ENCODE peak calls at places on chromosomes 2 and 18, in eight cellular contexts. One of them, this sample, is unnamed.

GRCh38 chr2:113873867-113874266 is 16.0 kb upstream of the ACTR3 start:
- DNase-seq in upper lobe of left lung: no peak
- DNase-seq in CD8-positive, alpha-beta memory T cell: no peak
- DNase-seq in CD4-positive, alpha-beta memory T cell: no peak
- DNase-seq in pancreas: no peak
- DNase-seq in psoas muscle: no peak
- DNase-seq in uterus: no peak
- DNase-seq in SJSA1: no peak
- DNase-seq in this sample: no peak

GRCh38 chr2:156800781-156801366 is 364.7 kb downstream of the GPD2 start:
- DNase-seq in upper lobe of left lung: no peak
- DNase-seq in CD8-positive, alpha-beta memory T cell: no peak
- DNase-seq in CD4-positive, alpha-beta memory T cell: no peak
- DNase-seq in pancreas: no peak
- DNase-seq in psoas muscle: no peak
- DNase-seq in uterus: no peak
- DNase-seq in SJSA1: no peak
- DNase-seq in this sample: no peak

GRCh38 chr2:105078906-105079305 is 41.0 kb downstream of the MRPS9 start:
- DNase-seq in upper lobe of left lung: no peak
- DNase-seq in CD8-positive, alpha-beta memory T cell: no peak
- DNase-seq in CD4-positive, alpha-beta memory T cell: no peak
- DNase-seq in pancreas: no peak
- DNase-seq in psoas muscle: no peak
- DNase-seq in uterus: no peak
- DNase-seq in SJSA1: no peak
- DNase-seq in this sample: no peak

GRCh38 chr2:79952561-79952960 is 352.0 kb downstream of the LRRTM1 start:
- DNase-seq in upper lobe of left lung: no peak
- DNase-seq in CD8-positive, alpha-beta memory T cell: no peak
- DNase-seq in CD4-positive, alpha-beta memory T cell: no peak
- DNase-seq in pancreas: no peak
- DNase-seq in psoas muscle: no peak
- DNase-seq in uterus: no peak
- DNase-seq in SJSA1: no peak
- DNase-seq in this sample: no peak

GRCh38 chr18:14179306-14179705 is 47.1 kb upstream of the ZNF519 start:
- DNase-seq in upper lobe of left lung: no peak
- DNase-seq in CD8-positive, alpha-beta memory T cell: no peak
- DNase-seq in CD4-positive, alpha-beta memory T cell: no peak
- DNase-seq in pancreas: no peak
- DNase-seq in psoas muscle: no peak
- DNase-seq in uterus: no peak
- DNase-seq in SJSA1: no peak
- DNase-seq in this sample: no peak

GRCh38 chr2:52976132-52976949 is 791.3 kb upstream of the CHAC2 start:
- DNase-seq in upper lobe of left lung: no peak
- DNase-seq in CD8-positive, alpha-beta memory T cell: no peak
- DNase-seq in CD4-positive, alpha-beta memory T cell: no peak
- DNase-seq in pancreas: peak; percentile 16
- DNase-seq in psoas muscle: no peak
- DNase-seq in uterus: no peak
- DNase-seq in SJSA1: peak; percentile 7
- DNase-seq in this sample: no peak

GRCh38 chr2:50746526-50746925 is 285.4 kb downstream of the NRXN1 start:
- DNase-seq in upper lobe of left lung: no peak
- DNase-seq in CD8-positive, alpha-beta memory T cell: no peak
- DNase-seq in CD4-positive, alpha-beta memory T cell: no peak
- DNase-seq in pancreas: peak; percentile 15
- DNase-seq in psoas muscle: no peak
- DNase-seq in uterus: no peak
- DNase-seq in SJSA1: peak; percentile 1
- DNase-seq in this sample: no peak

GRCh38 chr18:76620326-76620813 is 125.3 kb upstream of the ZNF516 start:
- DNase-seq in upper lobe of left lung: peak; percentile 86
- DNase-seq in CD8-positive, alpha-beta memory T cell: no peak
- DNase-seq in CD4-positive, alpha-beta memory T cell: no peak
- DNase-seq in pancreas: peak; percentile 26
- DNase-seq in psoas muscle: peak; percentile 76
- DNase-seq in uterus: peak; percentile 85
- DNase-seq in SJSA1: peak; percentile 20
- DNase-seq in this sample: peak; percentile 19

GRCh38 chr2:190859347-190860297 is 21.0 kb upstream of the GLS start:
- DNase-seq in upper lobe of left lung: no peak
- DNase-seq in CD8-positive, alpha-beta memory T cell: no peak
- DNase-seq in CD4-positive, alpha-beta memory T cell: no peak
- DNase-seq in pancreas: no peak
- DNase-seq in psoas muscle: no peak
- DNase-seq in uterus: no peak
- DNase-seq in SJSA1: peak; percentile 73
- DNase-seq in this sample: no peak

GRCh38 chr2:28544069-28544346 is 48.1 kb downstream of the PLB1 start:
- DNase-seq in upper lobe of left lung: no peak
- DNase-seq in CD8-positive, alpha-beta memory T cell: no peak
- DNase-seq in CD4-positive, alpha-beta memory T cell: no peak
- DNase-seq in pancreas: no peak
- DNase-seq in psoas muscle: no peak
- DNase-seq in uterus: no peak
- DNase-seq in SJSA1: no peak
- DNase-seq in this sample: no peak

GRCh38 chr2:60603533-60604190 is 50.2 kb upstream of the BCL11A start:
- DNase-seq in upper lobe of left lung: no peak
- DNase-seq in CD8-positive, alpha-beta memory T cell: no peak
- DNase-seq in CD4-positive, alpha-beta memory T cell: no peak
- DNase-seq in pancreas: no peak
- DNase-seq in psoas muscle: no peak
- DNase-seq in uterus: no peak
- DNase-seq in SJSA1: no peak
- DNase-seq in this sample: no peak

GRCh38 chr2:86520153-86520552 is 43.1 kb downstream of the CHMP3 start:
- DNase-seq in upper lobe of left lung: no peak
- DNase-seq in CD8-positive, alpha-beta memory T cell: no peak
- DNase-seq in CD4-positive, alpha-beta memory T cell: no peak
- DNase-seq in pancreas: no peak
- DNase-seq in psoas muscle: no peak
- DNase-seq in uterus: no peak
- DNase-seq in SJSA1: no peak
- DNase-seq in this sample: no peak

GRCh38 chr2:2045191-2045590 is 285.9 kb downstream of the MYT1L start:
- DNase-seq in upper lobe of left lung: no peak
- DNase-seq in CD8-positive, alpha-beta memory T cell: no peak
- DNase-seq in CD4-positive, alpha-beta memory T cell: no peak
- DNase-seq in pancreas: no peak
- DNase-seq in psoas muscle: no peak
- DNase-seq in uterus: no peak
- DNase-seq in SJSA1: no peak
- DNase-seq in this sample: no peak

GRCh38 chr2:122236152-122236892 is 480.9 kb downstream of the TSN start:
- DNase-seq in upper lobe of left lung: no peak
- DNase-seq in CD8-positive, alpha-beta memory T cell: no peak
- DNase-seq in CD4-positive, alpha-beta memory T cell: no peak
- DNase-seq in pancreas: peak; percentile 62
- DNase-seq in psoas muscle: peak; percentile 19
- DNase-seq in uterus: no peak
- DNase-seq in SJSA1: no peak
- DNase-seq in this sample: no peak

GRCh38 chr2:62207480-62207879 is 11.6 kb downstream of the B3GNT2 start:
- DNase-seq in upper lobe of left lung: no peak
- DNase-seq in CD8-positive, alpha-beta memory T cell: no peak
- DNase-seq in CD4-positive, alpha-beta memory T cell: no peak
- DNase-seq in pancreas: no peak
- DNase-seq in psoas muscle: no peak
- DNase-seq in uterus: no peak
- DNase-seq in SJSA1: no peak
- DNase-seq in this sample: no peak

GRCh38 chr18:332721-333513 is 65.1 kb upstream of the THOC1 start:
- DNase-seq in upper lobe of left lung: no peak
- DNase-seq in CD8-positive, alpha-beta memory T cell: no peak
- DNase-seq in CD4-positive, alpha-beta memory T cell: no peak
- DNase-seq in pancreas: peak; percentile 14
- DNase-seq in psoas muscle: peak; percentile 50
- DNase-seq in uterus: no peak
- DNase-seq in SJSA1: no peak
- DNase-seq in this sample: no peak

GRCh38 chr18:332007-332406 is 64.2 kb upstream of the THOC1 start:
- DNase-seq in upper lobe of left lung: peak; percentile 61
- DNase-seq in CD8-positive, alpha-beta memory T cell: no peak
- DNase-seq in CD4-positive, alpha-beta memory T cell: no peak
- DNase-seq in pancreas: no peak
- DNase-seq in psoas muscle: peak; percentile 28
- DNase-seq in uterus: no peak
- DNase-seq in SJSA1: no peak
- DNase-seq in this sample: no peak

GRCh38 chr18:326846-327245 is 59.0 kb upstream of the THOC1 start:
- DNase-seq in upper lobe of left lung: no peak
- DNase-seq in CD8-positive, alpha-beta memory T cell: no peak
- DNase-seq in CD4-positive, alpha-beta memory T cell: no peak
- DNase-seq in pancreas: no peak
- DNase-seq in psoas muscle: no peak
- DNase-seq in uterus: no peak
- DNase-seq in SJSA1: no peak
- DNase-seq in this sample: no peak

GRCh38 chr18:331231-331771 is 63.5 kb upstream of the THOC1 start:
- DNase-seq in upper lobe of left lung: peak; percentile 30
- DNase-seq in CD8-positive, alpha-beta memory T cell: no peak
- DNase-seq in CD4-positive, alpha-beta memory T cell: no peak
- DNase-seq in pancreas: no peak
- DNase-seq in psoas muscle: no peak
- DNase-seq in uterus: peak; percentile 37
- DNase-seq in SJSA1: no peak
- DNase-seq in this sample: no peak

GRCh38 chr18:328928-329327 is 61.1 kb upstream of the THOC1 start:
- DNase-seq in upper lobe of left lung: no peak
- DNase-seq in CD8-positive, alpha-beta memory T cell: no peak
- DNase-seq in CD4-positive, alpha-beta memory T cell: no peak
- DNase-seq in pancreas: no peak
- DNase-seq in psoas muscle: no peak
- DNase-seq in uterus: no peak
- DNase-seq in SJSA1: no peak
- DNase-seq in this sample: no peak
- H3K4me3 ChIP-seq in upper lobe of left lung: no peak overlapping the region
- H3K4me3 ChIP-seq in CD8-positive, alpha-beta memory T cell: no peak overlapping the region
- H3K4me3 ChIP-seq in CD4-positive, alpha-beta memory T cell: no peak overlapping the region
- H3K4me3 ChIP-seq in pancreas: no peak overlapping the region
- H3K4me3 ChIP-seq in psoas muscle: no peak overlapping the region
- H3K4me3 ChIP-seq in uterus: no peak overlapping the region
- H3K4me3 ChIP-seq in SJSA1: no peak overlapping the region
- H3K4me3 ChIP-seq in this sample: no peak overlapping the region

DNA sequence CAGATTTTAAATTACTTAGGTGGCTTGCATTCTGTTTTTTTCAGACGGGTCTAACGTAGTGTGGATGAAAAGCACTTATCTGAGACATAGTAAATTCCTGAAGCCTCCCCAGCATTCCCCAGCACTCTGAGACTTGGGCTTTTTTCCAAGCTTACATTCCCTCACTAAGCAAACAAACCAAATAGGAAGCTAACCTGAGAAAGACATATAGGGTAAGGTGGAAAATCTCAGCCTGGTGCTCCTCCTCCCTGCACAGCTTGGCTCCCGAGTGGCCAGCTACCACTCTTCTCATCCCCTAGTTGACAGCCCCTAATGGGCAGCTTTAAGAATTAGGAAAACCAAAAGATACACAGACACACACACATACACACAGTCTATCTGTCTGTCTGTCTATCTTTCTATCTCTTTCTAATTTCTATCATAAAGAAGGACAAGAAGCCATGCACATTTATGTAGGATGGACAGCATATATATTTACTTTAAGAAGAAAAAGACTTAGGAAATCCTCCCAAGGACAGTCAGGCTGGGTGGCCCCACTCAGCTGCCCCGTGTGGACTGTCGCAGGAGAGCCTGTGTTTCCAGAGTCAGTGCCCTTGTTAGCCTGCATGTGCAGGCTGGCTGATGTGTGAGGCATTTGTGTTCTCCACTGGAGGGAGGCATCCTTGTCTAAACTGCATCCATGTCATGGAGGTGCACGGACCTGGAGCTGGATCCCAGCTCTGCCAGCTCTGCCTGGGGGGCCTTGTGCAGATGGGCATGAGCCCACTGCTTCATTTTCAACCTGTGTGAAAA is 8.2 kb downstream of the CNNM3 start:
- DNase-seq in upper lobe of left lung: no peak
- DNase-seq in CD8-positive, alpha-beta memory T cell: no peak
- DNase-seq in CD4-positive, alpha-beta memory T cell: no peak
- DNase-seq in pancreas: no peak
- DNase-seq in psoas muscle: no peak
- DNase-seq in uterus: no peak
- DNase-seq in SJSA1: peak; percentile 44
- DNase-seq in this sample: no peak
- H3K4me1 ChIP-seq in upper lobe of left lung: peaks cover 32% of the 10 kb centered on the region
- H3K4me1 ChIP-seq in CD8-positive, alpha-beta memory T cell: peaks cover 24% of the 10 kb centered on the region
- H3K4me1 ChIP-seq in CD4-positive, alpha-beta memory T cell: peaks cover 24% of the 10 kb centered on the region
- H3K4me1 ChIP-seq in pancreas: peaks cover 33% of the 10 kb centered on the region
- H3K4me1 ChIP-seq in psoas muscle: peaks cover 31% of the 10 kb centered on the region
- H3K4me1 ChIP-seq in uterus: peaks cover 3% of the 10 kb centered on the region
- H3K4me1 ChIP-seq in SJSA1: peaks cover 8% of the 10 kb centered on the region
- H3K4me1 ChIP-seq in this sample: peaks cover 14% of the 10 kb centered on the region

DNA sequence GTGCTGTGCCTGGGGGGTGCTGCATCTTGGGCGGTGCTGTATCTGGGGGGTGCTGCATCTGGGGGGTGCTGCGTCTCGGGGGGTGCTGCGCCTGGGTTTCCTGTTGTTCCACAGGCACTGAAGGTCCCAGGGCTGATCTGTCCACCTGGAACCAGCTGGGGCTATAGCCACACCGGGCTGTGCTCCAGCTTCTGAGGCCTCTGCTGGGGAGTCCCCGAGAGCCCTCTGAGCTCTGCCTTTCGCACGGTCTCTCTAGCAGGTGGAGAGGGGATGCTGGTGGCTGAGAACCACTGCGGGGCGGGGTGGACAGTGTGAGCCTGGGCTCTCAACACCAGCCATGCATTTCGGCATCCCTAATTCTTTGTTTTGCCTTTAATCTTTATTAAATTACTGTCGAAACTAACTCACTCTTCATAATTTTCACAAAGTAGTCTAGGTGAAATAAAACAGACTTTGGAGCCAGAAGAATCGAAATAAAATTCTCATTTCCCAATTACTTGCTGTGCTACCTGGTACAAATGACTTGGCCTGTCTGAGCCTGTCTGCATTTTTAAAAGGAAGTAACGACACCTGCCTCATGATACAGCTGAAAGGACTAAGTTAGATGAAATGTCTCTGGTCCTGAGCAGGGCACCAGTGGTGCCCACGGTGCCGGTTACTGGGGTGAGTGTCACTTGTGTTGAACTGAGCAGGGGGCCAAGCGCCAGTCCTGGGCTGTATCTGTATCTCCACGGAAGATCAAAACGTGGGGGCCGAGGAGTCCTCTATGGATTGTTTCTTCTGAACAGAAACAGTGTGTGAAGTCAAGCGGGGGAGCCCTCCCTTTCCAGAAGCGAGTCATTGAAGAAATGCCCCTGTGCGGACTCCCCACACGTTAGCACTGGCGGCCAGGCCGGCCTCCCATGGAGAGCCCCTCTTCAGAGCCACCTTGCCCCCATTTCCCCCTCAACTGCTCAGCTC is 142.0 kb downstream of the ASB1 start:
- DNase-seq in upper lobe of left lung: peak; percentile 74
- DNase-seq in CD8-positive, alpha-beta memory T cell: no peak
- DNase-seq in CD4-positive, alpha-beta memory T cell: no peak
- DNase-seq in pancreas: no peak
- DNase-seq in psoas muscle: no peak
- DNase-seq in uterus: no peak
- DNase-seq in SJSA1: no peak
- DNase-seq in this sample: no peak
- H3K27ac ChIP-seq in upper lobe of left lung: peak overlapping the region; percentile 90
- H3K27ac ChIP-seq in CD8-positive, alpha-beta memory T cell: no peak overlapping the region
- H3K27ac ChIP-seq in CD4-positive, alpha-beta memory T cell: no peak overlapping the region
- H3K27ac ChIP-seq in pancreas: no peak overlapping the region
- H3K27ac ChIP-seq in psoas muscle: no peak overlapping the region
- H3K27ac ChIP-seq in uterus: no peak overlapping the region
- H3K27ac ChIP-seq in SJSA1: no peak overlapping the region
- H3K27ac ChIP-seq in this sample: no peak overlapping the region

GRCh38 chr2:236558999-236559978 is 10.3 kb upstream of the ACKR3 start:
- DNase-seq in upper lobe of left lung: no peak
- DNase-seq in CD8-positive, alpha-beta memory T cell: no peak
- DNase-seq in CD4-positive, alpha-beta memory T cell: no peak
- DNase-seq in pancreas: no peak
- DNase-seq in psoas muscle: no peak
- DNase-seq in uterus: no peak
- DNase-seq in SJSA1: no peak
- DNase-seq in this sample: no peak
- H3K4me3 ChIP-seq in upper lobe of left lung: no peak overlapping the region
- H3K4me3 ChIP-seq in CD8-positive, alpha-beta memory T cell: no peak overlapping the region
- H3K4me3 ChIP-seq in CD4-positive, alpha-beta memory T cell: no peak overlapping the region
- H3K4me3 ChIP-seq in pancreas: no peak overlapping the region
- H3K4me3 ChIP-seq in psoas muscle: no peak overlapping the region
- H3K4me3 ChIP-seq in uterus: no peak overlapping the region
- H3K4me3 ChIP-seq in SJSA1: no peak overlapping the region
- H3K4me3 ChIP-seq in this sample: no peak overlapping the region